ENCODE peak calls at places on chromosomes 13 and 19, in eight cellular contexts. U is activated B cell treated with CpG ODN at 0.5 μM for 24 hours, J is heart right ventricle, N is upper lobe of right lung, P is IMR-90, W is lower lobe of right lung, K is testis, R is GM12865. V is an unnamed sample.

GRCh38 chr19:47886010-47886559 is at the start of gene SULT2A1:
- DNase-seq in U (no peak), R (no peak), K (no peak), W (no peak), N (no peak), P (no peak), J (no peak), V (no peak)

GRCh38 chr13:72198967-72199601 is 332.1 kb upstream of the DACH1 start:
- DNase-seq in J (no peak), U (no peak), R (no peak), N (no peak), K (no peak), W (no peak), P (no peak), V (no peak)

GRCh38 chr19:53037101-53038097 is 7.1 kb upstream of the ERVV-2 start:
- DNase-seq in W (peak), K (peak), N (peak), U (no peak), P (peak), R (no peak), J (peak), V (peak)

GRCh38 chr13:31001647-31002046 is 69.2 kb downstream of the TEX26 start:
- DNase-seq in J (no peak), K (no peak), N (no peak), R (no peak), P (no peak), U (no peak), W (no peak), V (peak)

GRCh38 chr13:89695343-89696257 is 1651.9 kb upstream of the MIR17HG start:
- DNase-seq in N (no peak), U (no peak), R (peak), W (no peak), K (peak), P (peak), J (no peak), V (peak)

GRCh38 chr13:41561179-41561578 is 103.8 kb downstream of the RGCC start:
- DNase-seq in P (peak), K (no peak), U (no peak), J (no peak), W (no peak), N (no peak), R (no peak), V (no peak)

GRCh38 chr13:99265823-99266426 is 7.7 kb upstream of the GPR18 start:
- DNase-seq in R (peak), W (no peak), J (no peak), N (no peak), P (peak), K (no peak), U (no peak), V (peak)

GRCh38 chr13:93080587-93080986 is 146.0 kb upstream of the GPC6 start:
- DNase-seq in R (no peak), P (peak), U (no peak), K (no peak), N (no peak), W (no peak), J (no peak), V (peak)

GRCh38 chr13:76803831-76804230 is 82.4 kb downstream of the KCTD12 start:
- DNase-seq in J (no peak), N (no peak), U (no peak), K (no peak), P (no peak), W (no peak), R (no peak), V (no peak)

GRCh38 chr13:35860661-35861060 is 270.5 kb downstream of the DCLK1 start:
- DNase-seq in J (no peak), R (no peak), K (no peak), W (no peak), U (no peak), N (no peak), P (no peak), V (no peak)

GRCh38 chr13:89057274-89057673 is 1386.1 kb downstream of the SLITRK5 start:
- DNase-seq in R (no peak), N (no peak), W (no peak), P (no peak), J (no peak), U (no peak), K (no peak), V (no peak)

GRCh38 chr19:29831041-29831548 is 19.3 kb downstream of the CCNE1 start:
- DNase-seq in J (no peak), U (no peak), W (no peak), R (peak), N (peak), K (no peak), P (no peak), V (peak)

GRCh38 chr19:10651821-10652220 is 2.3 kb upstream of the ILF3 start:
- DNase-seq in K (no peak), P (no peak), N (no peak), R (no peak), J (no peak), W (no peak), U (no peak), V (no peak)

GRCh38 chr13:113942591-113943103 is 31.2 kb downstream of the C13orf46 start:
- DNase-seq in W (no peak), J (no peak), U (no peak), R (no peak), N (no peak), P (no peak), K (no peak), V (no peak)

GRCh38 chr13:73193541-73193940 is 134.7 kb downstream of the KLF5 start:
- DNase-seq in J (no peak), W (no peak), N (no peak), U (no peak), R (no peak), K (no peak), P (no peak), V (no peak)

GRCh38 chr19:45205810-45206209 is 27.2 kb downstream of the BLOC1S3 start:
- DNase-seq in J (no peak), W (no peak), R (no peak), N (no peak), P (no peak), U (no peak), K (no peak), V (no peak)

GRCh38 chr19:45202637-45203036 is 24.1 kb downstream of the BLOC1S3 start:
- DNase-seq in K (no peak), P (no peak), N (no peak), J (no peak), U (no peak), W (no peak), R (no peak), V (peak)

GRCh38 chr19:45206328-45206727 is 27.7 kb downstream of the BLOC1S3 start:
- DNase-seq in K (no peak), J (no peak), R (no peak), N (no peak), P (no peak), U (no peak), W (no peak), V (no peak)

GRCh38 chr19:45195764-45196163 is 17.2 kb downstream of the BLOC1S3 start:
- DNase-seq in J (no peak), U (no peak), W (no peak), P (peak), N (no peak), R (no peak), K (no peak), V (no peak)

DNA sequence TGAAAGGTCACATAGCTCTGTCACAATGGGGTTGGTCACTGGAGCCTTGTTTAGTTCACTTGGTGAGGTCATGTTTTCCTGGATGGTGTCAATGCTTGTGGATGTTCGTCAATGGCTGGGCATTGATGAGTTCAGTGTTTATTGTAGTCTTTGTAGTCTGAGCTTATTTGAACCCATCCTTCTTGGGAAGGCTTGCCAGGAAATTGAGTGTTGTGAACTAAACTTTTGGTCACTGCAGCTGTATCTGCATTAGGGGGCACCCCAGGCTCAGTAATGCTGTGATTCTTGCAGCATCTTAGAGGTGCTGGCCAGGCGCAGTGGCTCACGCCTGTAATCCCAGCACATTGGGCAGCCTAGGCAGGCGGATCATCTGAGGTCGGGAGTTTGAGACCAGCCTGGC is 22.0 kb downstream of the BLOC1S3 start:
- DNase-seq in U (no peak), P (peak), N (no peak), R (no peak), K (peak), W (no peak), J (peak), V (peak)
- TF ChIP-seq CTCF in U (no peak), P (peak), N (peak), R (no peak), K (peak), W (peak), J (peak), V (peak)

GRCh38 chr19:7868326-7868670 is 5.9 kb downstream of the PRR36 start:
- DNase-seq in R (no peak), N (no peak), J (no peak), K (no peak), P (no peak), U (no peak), W (no peak), V (peak)

GRCh38 chr19:7869910-7870511 is 4.2 kb downstream of the PRR36 start:
- DNase-seq in R (peak), J (no peak), W (peak), U (no peak), P (peak), K (peak), N (peak), V (peak)

GRCh38 chr19:7869453-7869909 is 4.7 kb downstream of the PRR36 start:
- DNase-seq in W (peak), N (peak), J (peak), R (peak), K (peak), P (peak), U (peak), V (peak)

GRCh38 chr19:7867092-7867844 is 6.9 kb downstream of the PRR36 start:
- DNase-seq in W (no peak), K (no peak), R (no peak), N (no peak), J (no peak), P (no peak), U (no peak), V (no peak)

GRCh38 chr19:7868671-7869452 is 5.3 kb downstream of the PRR36 start:
- DNase-seq in K (peak), U (peak), W (peak), J (peak), P (peak), R (peak), N (peak), V (peak)
- TF ChIP-seq CTCF in K (peak), U (peak), W (peak), J (peak), P (peak), R (peak), N (peak), V (peak)

GRCh38 chr13:27765650-27766049 is 26.6 kb upstream of the GSX1 start:
- DNase-seq in P (no peak), R (no peak), W (no peak), K (no peak), N (no peak), J (no peak), U (no peak), V (no peak)
- TF ChIP-seq CTCF in P (no peak), R (no peak), W (no peak), K (no peak), N (no peak), J (no peak), U (no peak), V (no peak)

GRCh38 chr13:29564828-29565227 is 30.7 kb downstream of the SLC7A1 start:
- DNase-seq in W (no peak), K (no peak), P (no peak), N (no peak), U (no peak), J (no peak), R (no peak), V (no peak)
- TF ChIP-seq CTCF in W (no peak), K (peak), P (peak), N (no peak), U (no peak), J (no peak), R (no peak), V (no peak)

DNA sequence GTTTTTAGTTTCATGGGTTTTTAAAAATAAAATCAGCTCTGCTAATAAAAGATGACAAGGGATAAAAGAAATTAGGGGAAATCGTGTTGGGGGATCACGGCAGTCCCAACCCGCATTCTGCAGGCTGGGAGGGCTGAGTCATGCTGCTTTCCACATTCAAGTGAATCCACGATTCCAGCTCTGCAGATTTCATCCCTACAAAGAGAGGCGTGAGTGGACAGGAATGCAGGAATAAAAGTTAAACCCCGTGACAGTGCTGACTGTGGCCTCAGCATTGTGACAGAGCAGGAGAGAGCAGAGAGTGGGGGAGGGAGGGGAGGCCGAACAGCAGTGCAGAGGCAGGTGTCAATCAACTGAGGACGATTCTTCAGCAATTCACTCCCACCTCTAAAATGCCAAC is 66.5 kb upstream of the RAP2A start:
- DNase-seq in N (no peak), K (no peak), R (peak), U (no peak), W (no peak), P (peak), J (no peak), V (peak)
- TF ChIP-seq CTCF in N (no peak), K (no peak), R (no peak), U (no peak), W (no peak), P (no peak), J (no peak), V (no peak)

GRCh38 chr13:48571121-48571901 is 38.4 kb upstream of the RCBTB2 start:
- DNase-seq in W (no peak), J (no peak), R (no peak), U (no peak), P (peak), K (peak), N (no peak), V (no peak)
- TF ChIP-seq CTCF in W (no peak), J (no peak), R (no peak), U (no peak), P (no peak), K (no peak), N (no peak), V (no peak)

GRCh38 chr19:46537136-46538097 is 41.8 kb upstream of the PNMA8B start:
- DNase-seq in K (peak), J (peak), W (peak), U (peak), N (peak), R (peak), P (peak), V (peak)
- TF ChIP-seq CTCF in K (peak), J (peak), W (peak), U (peak), N (peak), R (peak), P (peak), V (peak)

DNA sequence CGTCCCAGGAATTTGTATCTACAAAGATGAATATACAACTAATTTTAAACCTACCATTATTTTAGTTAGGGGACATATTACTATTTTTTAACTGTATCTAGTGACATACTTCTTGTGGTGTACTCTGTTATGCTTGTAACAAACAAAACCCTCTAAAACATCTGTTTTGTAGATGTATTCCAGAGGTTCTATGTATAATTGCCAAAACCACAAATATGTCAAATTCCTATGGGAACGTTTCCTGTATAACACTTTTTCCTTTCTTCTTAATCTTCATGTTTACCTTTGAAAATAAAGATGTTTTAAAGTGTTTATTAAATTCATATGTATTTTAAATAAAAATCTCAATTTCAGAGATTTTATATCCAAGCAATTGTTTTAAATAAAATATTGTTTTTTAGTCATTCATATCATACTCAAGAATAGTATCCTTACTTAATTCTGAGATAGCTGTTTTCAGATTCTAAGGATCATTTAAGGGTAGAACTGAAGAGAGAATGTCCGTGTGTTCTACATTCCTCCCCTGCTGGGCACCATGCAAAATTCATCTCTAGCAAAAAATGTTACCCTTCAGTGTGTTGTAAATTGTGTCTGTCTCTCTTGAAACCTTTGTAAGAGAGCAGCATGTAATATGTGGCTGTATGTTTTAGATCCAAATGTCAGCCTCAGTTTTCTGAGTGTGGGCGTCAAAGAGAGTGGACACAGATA is 1327.7 kb downstream of the EFNB2 start:
- DNase-seq in K (no peak), U (no peak), R (no peak), J (no peak), P (peak), N (no peak), W (no peak), V (no peak)
- TF ChIP-seq CTCF in K (no peak), U (no peak), R (no peak), J (no peak), P (peak), N (no peak), W (no peak), V (no peak)